ENCODE peak calls at places on chromosomes 13 and 19, in nine cellular contexts. R is sigmoid colon, E is uterus, O is esophagus squamous epithelium, G is Peyer's patch, H is body of pancreas, F is thyroid gland, U is tibial nerve, T is right lobe of liver. V is an unnamed sample.

GRCh38 chr19:58328999-58329398 is 2.2 kb downstream of the ZSCAN22 start:
- DNase-seq in T (no peak), F (no peak), O (no peak), R (no peak), E (no peak), U (no peak), H (no peak), G (no peak), V (no peak)

GRCh38 chr13:27133889-27134288 is 37.7 kb downstream of the USP12 start:
- DNase-seq in O (no peak), G (no peak), E (no peak), R (no peak), T (peak; percentile 60), F (no peak), H (no peak), U (no peak), V (no peak)

GRCh38 chr13:65133094-65133493 is 2097.0 kb downstream of the PCDH9 start:
- DNase-seq in O (no peak), U (no peak), H (no peak), T (no peak), E (no peak), R (no peak), G (no peak), F (no peak), V (no peak)

GRCh38 chr13:29621401-29621800 is 25.9 kb upstream of the SLC7A1 start:
- DNase-seq in F (no peak), H (no peak), O (no peak), U (no peak), T (no peak), G (no peak), E (no peak), R (no peak), V (no peak)

GRCh38 chr13:110405597-110406450 is 98.7 kb downstream of the COL4A2 start:
- DNase-seq in R (no peak), U (no peak), F (peak; percentile 41), H (no peak), O (no peak), G (no peak), E (no peak), T (no peak), V (no peak)

GRCh38 chr13:113207890-113208423 is 512 bp downstream of the PCID2 start:
- DNase-seq in R (no peak), T (peak; percentile 67), U (no peak), F (peak; percentile 45), H (peak; percentile 48), E (no peak), O (no peak), G (no peak), V (no peak)

GRCh38 chr13:20637811-20638210 is 65.7 kb upstream of the IL17D start:
- DNase-seq in U (no peak), R (no peak), E (no peak), O (no peak), G (no peak), H (no peak), F (no peak), T (no peak), V (no peak)

GRCh38 chr19:53112286-53112685 is 9.1 kb upstream of the ZNF160 start:
- DNase-seq in H (no peak), G (no peak), E (no peak), O (no peak), U (no peak), F (no peak), R (no peak), T (no peak), V (no peak)

GRCh38 chr13:99388334-99388923 is 81.2 kb upstream of the GPR183 start:
- DNase-seq in E (no peak), H (no peak), O (no peak), T (no peak), F (no peak), R (no peak), G (peak; percentile 13), U (no peak), V (no peak)

GRCh38 chr13:110575322-110576069 is 14.0 kb upstream of the RAB20 start:
- DNase-seq in G (peak; percentile 60), H (peak; percentile 41), T (peak; percentile 57), E (no peak), F (no peak), O (no peak), U (peak; percentile 33), R (no peak), V (no peak)

GRCh38 chr19:40718774-40719391 is 2.0 kb downstream of the ITPKC start:
- DNase-seq in F (peak; percentile 85), G (peak; percentile 34), U (peak; percentile 54), E (peak; percentile 52), H (peak; percentile 92), R (peak; percentile 89), O (no peak), T (peak; percentile 94), V (peak; percentile 76)

GRCh38 chr13:102517959-102518358 is 78.8 kb upstream of the TPP2 start:
- DNase-seq in R (no peak), F (no peak), U (no peak), O (no peak), T (no peak), G (no peak), H (no peak), E (no peak), V (no peak)

GRCh38 chr13:111954681-111955411 is 112.1 kb upstream of the SOX1 start:
- DNase-seq in U (no peak), O (no peak), T (no peak), G (no peak), H (no peak), E (no peak), R (no peak), F (no peak), V (no peak)

DNA sequence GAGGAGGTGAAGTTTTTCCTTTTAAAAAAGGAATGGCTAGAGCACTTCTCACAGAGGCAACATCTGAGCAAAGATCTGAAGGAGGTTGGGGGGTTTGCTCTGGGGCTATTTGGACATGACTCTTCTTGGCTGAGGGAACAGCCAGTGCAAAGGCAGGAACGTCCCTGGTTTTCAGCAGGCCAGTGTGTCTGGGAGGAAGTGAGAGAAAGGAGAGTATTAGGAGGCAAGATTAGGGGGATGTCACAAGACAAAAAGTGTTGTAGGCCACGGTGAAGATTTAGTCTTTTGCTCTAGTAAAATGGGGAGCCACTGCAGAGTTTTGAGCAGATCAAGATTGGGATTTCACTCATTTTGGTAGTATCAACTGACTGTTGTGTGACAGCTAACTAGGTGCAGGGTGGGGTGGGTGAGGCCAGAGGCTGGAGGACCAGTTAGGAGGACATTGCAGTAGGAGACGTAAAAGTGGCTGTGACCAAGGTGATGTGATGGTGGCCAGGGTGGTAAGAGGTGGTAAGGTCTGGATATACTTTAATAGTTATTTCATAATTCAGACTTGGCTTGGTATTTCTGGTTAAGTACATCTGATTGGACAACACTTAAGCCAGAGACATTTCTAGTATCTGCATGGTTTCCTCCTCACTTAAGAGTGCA is 40.6 kb downstream of the WDFY2 start:
- DNase-seq in F (no peak), R (no peak), E (no peak), O (no peak), H (no peak), G (no peak), T (no peak), U (no peak), V (no peak)
- H3K27ac ChIP-seq in F (peak overlapping the region; percentile 92), R (no peak overlapping the region), E (no peak overlapping the region), O (peak overlapping the region; percentile 57), H (no peak overlapping the region), G (no peak overlapping the region), T (no peak overlapping the region), U (no peak overlapping the region), V (no peak overlapping the region)

GRCh38 chr19:5155586-5156210 is 184.9 kb downstream of the PTPRS start:
- DNase-seq in U (no peak), R (no peak), G (no peak), E (no peak), T (no peak), F (no peak), O (no peak), H (no peak), V (no peak)

GRCh38 chr19:5153601-5154128 is 184.8 kb downstream of the KDM4B start:
- DNase-seq in T (peak; percentile 46), O (no peak), U (no peak), E (no peak), R (no peak), H (no peak), F (no peak), G (no peak), V (no peak)

GRCh38 chr19:5154129-5154798 is 185.4 kb downstream of the KDM4B start:
- DNase-seq in R (peak; percentile 65), E (peak; percentile 19), O (no peak), U (no peak), F (peak; percentile 31), T (peak; percentile 55), H (peak; percentile 61), G (peak; percentile 57), V (peak; percentile 30)

GRCh38 chr19:5156231-5156986 is 184.2 kb downstream of the PTPRS start:
- DNase-seq in U (no peak), T (no peak), G (no peak), R (no peak), E (no peak), O (no peak), F (no peak), H (no peak), V (no peak)

GRCh38 chr19:5154799-5155426 is 185.7 kb downstream of the PTPRS start:
- DNase-seq in U (no peak), F (no peak), O (no peak), E (no peak), H (no peak), G (no peak), R (no peak), T (no peak), V (no peak)
- TF ChIP-seq POLR2A in U (no peak), F (no peak), O (no peak), E (no peak), H (no peak), G (no peak), R (no peak), T (no peak), V (no peak)

GRCh38 chr19:16585808-16586476 is 13.7 kb upstream of the SLC35E1 start:
- DNase-seq in O (no peak), T (no peak), E (no peak), R (no peak), G (peak; percentile 75), H (no peak), F (no peak), U (no peak), V (no peak)
- H3K4me3 ChIP-seq in O (no peak overlapping the region), T (no peak overlapping the region), E (no peak overlapping the region), R (no peak overlapping the region), G (no peak overlapping the region), H (no peak overlapping the region), F (no peak overlapping the region), U (no peak overlapping the region), V (no peak overlapping the region)

GRCh38 chr19:1315470-1316166 is 29.9 kb downstream of the EFNA2 start:
- DNase-seq in F (peak; percentile 19), R (no peak), E (peak; percentile 46), T (peak; percentile 63), U (no peak), H (peak; percentile 65), O (no peak), G (peak; percentile 34), V (peak; percentile 78)

GRCh38 chr19:1312732-1313694 is 27.3 kb downstream of the EFNA2 start:
- DNase-seq in U (no peak), F (peak; percentile 15), T (no peak), O (no peak), G (no peak), R (no peak), E (no peak), H (peak; percentile 20), V (no peak)

GRCh38 chr19:1311543-1312091 is 25.9 kb downstream of the EFNA2 start:
- DNase-seq in H (no peak), T (no peak), U (no peak), G (no peak), O (no peak), F (no peak), E (no peak), R (no peak), V (no peak)

GRCh38 chr19:1316466-1316865 is 30.8 kb downstream of the EFNA2 start:
- DNase-seq in O (no peak), T (no peak), U (no peak), R (no peak), H (no peak), G (no peak), E (no peak), F (no peak), V (no peak)

GRCh38 chr19:1313695-1314613 is 28.3 kb downstream of the EFNA2 start:
- DNase-seq in R (no peak), O (no peak), T (no peak), E (no peak), H (no peak), G (no peak), F (no peak), U (no peak), V (no peak)
- H3K27ac ChIP-seq in R (no peak overlapping the region), O (no peak overlapping the region), T (no peak overlapping the region), E (no peak overlapping the region), H (no peak overlapping the region), G (no peak overlapping the region), F (no peak overlapping the region), U (no peak overlapping the region), V (no peak overlapping the region)

V was measured in ovary.